ENCODE peak calls at places on chromosomes 7 and 10, in four cellular contexts. E, A, Y and P are unnamed samples.

GRCh38 chr10:79385804-79386531 is 38.7 kb downstream of the PPIF start:
- DNase-seq in E (peak), A (no peak), Y (no peak), P (no peak)

GRCh38 chr10:97075961-97076525 is 109.7 kb downstream of the SLIT1 start:
- DNase-seq in E (no peak), A (no peak), Y (no peak), P (no peak)

GRCh38 chr7:28623863-28624262 is 211.5 kb downstream of the CREB5 start:
- DNase-seq in E (no peak), A (no peak), Y (no peak), P (no peak)

GRCh38 chr10:94287331-94287730 is 75.4 kb downstream of the NOC3L start:
- DNase-seq in E (no peak), A (no peak), Y (no peak), P (no peak)

GRCh38 chr10:117004627-117005453 is at the start of gene SHTN1:
- DNase-seq in E (peak), A (peak), Y (peak), P (peak)

GRCh38 chr10:83492004-83492403 is 647.3 kb upstream of the GHITM start:
- DNase-seq in E (no peak), A (no peak), Y (no peak), P (no peak)

GRCh38 chr10:17685227-17685840 is 41.4 kb downstream of the STAM start:
- DNase-seq in E (no peak), A (peak), Y (no peak), P (no peak)

GRCh38 chr7:90261441-90261840 is 16.5 kb downstream of the CFAP69 start:
- DNase-seq in E (no peak), A (no peak), Y (no peak), P (no peak)

GRCh38 chr10:29895436-29895835 is 163.9 kb downstream of the JCAD start:
- DNase-seq in E (peak), A (no peak), Y (no peak), P (no peak)

GRCh38 chr10:103661198-103661950 is 167.9 kb downstream of the NEURL1 start:
- DNase-seq in E (peak), A (no peak), Y (peak), P (peak)

GRCh38 chr10:62044569-62044968 is 143.1 kb downstream of the ARID5B start:
- DNase-seq in E (no peak), A (no peak), Y (no peak), P (no peak)

GRCh38 chr7:103439661-103440060 is 6.3 kb downstream of the SLC26A5 start:
- DNase-seq in E (no peak), A (no peak), Y (no peak), P (no peak)

GRCh38 chr10:102408728-102409603 is 9.6 kb downstream of the PSD start:
- DNase-seq in E (peak), A (peak), Y (no peak), P (peak)

GRCh38 chr7:20542594-20542993 is 72.9 kb upstream of the ABCB5 start:
- DNase-seq in E (no peak), A (no peak), Y (no peak), P (no peak)

GRCh38 chr7:115924398-115924797 is 106.2 kb downstream of the TFEC start:
- DNase-seq in E (no peak), A (no peak), Y (no peak), P (no peak)

GRCh38 chr10:118287076-118287806 is 54.9 kb downstream of the FAM204A start:
- DNase-seq in E (no peak), A (no peak), Y (no peak), P (no peak)

GRCh38 chr10:43901744-43902504 is 253.2 kb upstream of the ZNF32 start:
- DNase-seq in E (no peak), A (no peak), Y (no peak), P (no peak)

GRCh38 chr10:122877264-122877663 is 2.1 kb downstream of the FAM24B start:
- DNase-seq in E (no peak), A (peak), Y (no peak), P (no peak)

GRCh38 chr7:55420535-55420934 is 55.4 kb downstream of the LANCL2 start:
- DNase-seq in E (no peak), A (no peak), Y (peak), P (no peak)

GRCh38 chr7:75734586-75735047 is 4.1 kb downstream of the HIP1 start:
- DNase-seq in E (no peak), A (peak), Y (peak), P (no peak)

GRCh38 chr10:105761861-105762260 is 1120.8 kb downstream of the SORCS3 start:
- DNase-seq in E (no peak), A (no peak), Y (no peak), P (no peak)

GRCh38 chr7:63073736-63074135 is 924.9 kb upstream of the ZNF722 start:
- DNase-seq in E (no peak), A (no peak), Y (no peak), P (no peak)

GRCh38 chr10:1197384-1197783 is 141.2 kb downstream of the WDR37 start:
- DNase-seq in E (no peak), A (no peak), Y (no peak), P (no peak)
- TF ChIP-seq ELF4 in E (no peak), A (no peak), Y (no peak), P (no peak)

GRCh38 chr7:128862571-128863432 is at the start of gene ATP6V1F:
- DNase-seq in E (peak), A (peak), Y (peak), P (peak)
- TF ChIP-seq SP1 in E (peak), A (peak), Y (no peak), P (no peak)

DNA sequence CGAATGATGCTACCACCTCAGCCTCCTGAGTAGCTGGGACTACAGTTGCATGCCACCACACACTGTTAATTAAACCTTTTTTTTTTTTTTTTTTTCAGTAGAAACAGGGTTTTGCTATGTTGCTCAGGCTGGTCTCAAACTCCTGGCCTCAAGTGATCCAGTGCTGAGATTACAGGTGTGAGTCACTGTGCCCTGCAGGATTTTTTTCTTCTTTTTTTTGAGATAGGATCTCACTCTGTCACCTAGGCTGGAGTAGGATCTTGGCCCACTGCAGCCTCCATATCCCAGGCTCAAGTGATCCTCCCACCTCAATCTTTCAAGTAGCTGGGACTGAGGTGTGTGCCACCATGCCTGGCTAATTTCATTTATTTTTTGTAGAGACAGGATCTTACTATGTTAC is 6.4 kb downstream of the ACTA2 start:
- DNase-seq in E (no peak), A (no peak), Y (no peak), P (no peak)
- TF ChIP-seq ELF4 in E (no peak), A (no peak), Y (no peak), P (no peak)

GRCh38 chr7:149853157-149853556 is 15.0 kb downstream of the ZNF862 start:
- DNase-seq in E (no peak), A (no peak), Y (no peak), P (no peak)
- TF ChIP-seq SP1 in E (no peak), A (no peak), Y (no peak), P (no peak)

GRCh38 chr10:69222157-69223027 is 2.3 kb downstream of the HKDC1 start:
- DNase-seq in E (peak), A (peak), Y (peak), P (peak)
- TF ChIP-seq ELF4 in E (no peak), A (peak), Y (no peak), P (no peak)

GRCh38 chr7:4249241-4249640 is 432.9 kb upstream of the FOXK1 start:
- DNase-seq in E (no peak), A (no peak), Y (no peak), P (no peak)

GRCh38 chr7:4245866-4246470 is 436.1 kb upstream of the FOXK1 start:
- DNase-seq in E (no peak), A (no peak), Y (no peak), P (no peak)

GRCh38 chr7:4248295-4248694 is 433.8 kb upstream of the FOXK1 start:
- DNase-seq in E (no peak), A (no peak), Y (no peak), P (no peak)

GRCh38 chr7:4246536-4246935 is 435.6 kb upstream of the FOXK1 start:
- DNase-seq in E (no peak), A (no peak), Y (no peak), P (no peak)

GRCh38 chr7:4247106-4247876 is 434.8 kb upstream of the FOXK1 start:
- DNase-seq in E (no peak), A (no peak), Y (no peak), P (no peak)
- TF ChIP-seq SP1 in E (no peak), A (no peak), Y (no peak), P (no peak)

GRCh38 chr7:148687555-148687954 is 11.1 kb upstream of the CUL1 start:
- DNase-seq in E (no peak), A (no peak), Y (no peak), P (no peak)
- TF ChIP-seq ELF4 in E (no peak), A (no peak), Y (no peak), P (no peak)

GRCh38 chr10:22137542-22137941 is 80.3 kb downstream of the EBLN1 start:
- DNase-seq in E (no peak), A (no peak), Y (no peak), P (no peak)

GRCh38 chr10:22135591-22135990 is 82.2 kb downstream of the EBLN1 start:
- DNase-seq in E (no peak), A (no peak), Y (no peak), P (no peak)

DNA sequence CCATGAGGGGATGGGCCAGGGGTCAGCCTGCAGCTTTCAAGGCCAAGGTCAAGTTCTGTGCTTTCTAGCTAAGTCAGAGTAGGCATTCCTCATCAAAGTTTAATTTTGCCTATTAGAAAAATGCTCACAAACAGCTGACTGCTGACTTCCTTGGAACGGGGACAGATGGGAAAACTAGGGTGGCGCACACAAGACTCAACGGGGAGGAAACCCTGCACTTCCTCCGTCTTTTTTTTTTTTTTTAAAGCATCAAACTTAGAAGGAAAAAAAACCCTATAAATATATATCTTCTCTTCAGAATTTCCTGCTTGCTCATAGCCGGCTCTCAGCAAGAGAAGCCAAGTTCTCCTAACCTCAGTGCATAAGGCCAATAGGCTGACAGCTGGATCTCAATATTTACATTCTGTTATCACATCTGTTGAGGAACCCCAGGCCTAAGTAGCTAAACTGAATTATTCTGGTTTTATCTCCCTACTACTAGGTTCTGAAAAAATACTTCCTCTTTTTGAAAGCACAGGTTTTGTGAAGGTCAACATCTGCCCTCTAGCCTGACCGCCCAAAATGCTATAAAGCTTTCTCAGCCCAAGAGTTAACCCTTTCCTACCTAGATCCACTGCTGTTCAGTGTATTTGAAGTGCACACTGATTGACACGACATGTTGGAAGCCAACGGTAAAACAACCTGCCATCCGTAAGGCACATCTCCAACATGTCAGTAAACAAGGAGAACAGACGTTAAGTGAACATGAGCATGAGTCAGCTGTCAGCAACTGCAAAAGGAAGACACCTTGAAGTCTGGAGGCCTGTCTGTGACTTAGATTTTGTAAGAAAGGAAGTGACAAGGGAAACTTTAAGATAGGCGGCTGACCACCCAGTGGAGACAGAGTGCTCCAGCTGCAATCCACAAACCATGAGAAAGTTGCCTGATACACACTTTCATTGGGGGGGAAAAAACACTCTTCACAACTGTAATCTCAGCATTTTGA is 83.9 kb downstream of the EBLN1 start:
- DNase-seq in E (no peak), A (peak), Y (no peak), P (no peak)
- TF ChIP-seq SP1 in E (no peak), A (peak), Y (no peak), P (no peak)

GRCh38 chr10:4127518-4128315 is 342.7 kb upstream of the KLF6 start:
- DNase-seq in E (no peak), A (no peak), Y (peak), P (no peak)
- TF ChIP-seq ELF4 in E (no peak), A (no peak), Y (no peak), P (no peak)